ENCODE peak calls at places on chromosomes 7 and 10, in seven cellular contexts. R, C, F, Z, Y, S and J are unnamed samples.

GRCh38 chr10:70232155-70232858 is 922 bp downstream of the PPA1 start:
- DNase-seq in F (peak; percentile 43), C (peak; percentile 51), Z (peak; percentile 50), R (peak; percentile 42), S (peak; percentile 69), Y (no peak), J (no peak)

GRCh38 chr7:151611041-151611440 is 91.3 kb upstream of the RHEB start:
- DNase-seq in C (no peak), Z (no peak), F (no peak), S (no peak), Y (no peak), R (no peak), J (no peak)

GRCh38 chr7:13077466-13077865 is 390.0 kb downstream of the ARL4A start:
- DNase-seq in R (peak; percentile 56), F (no peak), S (peak; percentile 15), Y (peak; percentile 5), Z (no peak), C (peak; percentile 60), J (no peak)

GRCh38 chr7:24227603-24228359 is 56.2 kb upstream of the NPY start:
- DNase-seq in S (no peak), F (no peak), R (no peak), Y (no peak), C (no peak), Z (peak; percentile 16), J (no peak)

GRCh38 chr10:118471863-118472262 is 123.6 kb downstream of the PRLHR start:
- DNase-seq in Z (no peak), S (peak; percentile 85), F (no peak), C (peak; percentile 49), R (peak; percentile 47), Y (peak; percentile 39), J (no peak)

GRCh38 chr10:12587408-12587807 is 238.1 kb downstream of the CAMK1D start:
- DNase-seq in Z (no peak), F (no peak), S (no peak), C (no peak), R (no peak), Y (no peak), J (no peak)

GRCh38 chr10:122021421-122021820 is 32.5 kb downstream of the TACC2 start:
- DNase-seq in R (no peak), S (peak; percentile 32), Z (no peak), C (no peak), F (no peak), Y (no peak), J (no peak)

GRCh38 chr10:7409045-7409731 is 1.6 kb downstream of the SFMBT2 start:
- DNase-seq in F (peak; percentile 37), R (no peak), Z (peak; percentile 45), Y (no peak), S (no peak), C (no peak), J (no peak)

GRCh38 chr7:1564603-1565022 is 5.2 kb downstream of the PSMG3 start:
- DNase-seq in R (no peak), C (peak; percentile 36), Z (no peak), S (peak; percentile 83), Y (no peak), F (peak; percentile 27), J (no peak)

GRCh38 chr7:111126987-111127386 is 36.1 kb downstream of the LRRN3 start:
- DNase-seq in S (peak; percentile 62), C (peak; percentile 66), R (peak; percentile 54), Y (no peak), F (no peak), Z (no peak), J (no peak)

GRCh38 chr10:49183596-49184542 is 4.3 kb downstream of the TMEM273 start:
- DNase-seq in S (no peak), C (no peak), F (no peak), R (no peak), Y (no peak), Z (no peak), J (no peak)

GRCh38 chr7:134842901-134843300 is 63.5 kb downstream of the CALD1 start:
- DNase-seq in R (no peak), C (no peak), F (no peak), Y (no peak), Z (no peak), S (no peak), J (no peak)

GRCh38 chr7:47142169-47142866 is 439.6 kb downstream of the TNS3 start:
- DNase-seq in S (peak; percentile 11), F (no peak), R (no peak), Z (no peak), C (peak; percentile 8), Y (no peak), J (no peak)

GRCh38 chr10:33280217-33280616 is 54.2 kb downstream of the NRP1 start:
- DNase-seq in F (no peak), Y (no peak), C (no peak), Z (no peak), S (no peak), R (no peak), J (no peak)

GRCh38 chr10:58857251-58857650 is 319.2 kb upstream of the PHYHIPL start:
- DNase-seq in C (peak; percentile 17), S (no peak), Z (no peak), F (no peak), Y (no peak), R (peak; percentile 4), J (no peak)

DNA sequence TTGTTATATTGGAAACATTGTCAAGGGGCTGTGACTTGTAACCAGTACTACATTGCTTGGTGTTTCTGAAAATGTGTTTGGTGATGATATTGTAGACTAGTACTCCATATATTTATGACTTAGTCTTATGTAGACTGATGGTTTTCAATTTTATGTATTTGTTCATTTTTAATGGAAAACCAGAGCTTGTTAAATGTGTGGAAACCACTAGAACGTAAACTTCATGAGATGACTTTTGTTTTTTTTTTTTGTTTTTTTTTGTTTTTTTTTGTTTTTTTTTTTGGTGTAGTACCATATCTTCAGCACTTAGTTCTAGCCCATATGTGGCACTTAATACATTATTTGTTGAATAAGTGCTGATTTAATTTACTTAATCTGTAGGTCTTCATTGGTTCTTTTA is 518.6 kb downstream of the AUTS2 start:
- DNase-seq in S (no peak), Z (no peak), R (no peak), Y (no peak), F (no peak), C (no peak), J (no peak)
- H3K4me3 ChIP-seq in S (no peak overlapping the region), Z (no peak overlapping the region), R (no peak overlapping the region), Y (no peak overlapping the region), F (no peak overlapping the region), C (no peak overlapping the region), J (no peak overlapping the region)

DNA sequence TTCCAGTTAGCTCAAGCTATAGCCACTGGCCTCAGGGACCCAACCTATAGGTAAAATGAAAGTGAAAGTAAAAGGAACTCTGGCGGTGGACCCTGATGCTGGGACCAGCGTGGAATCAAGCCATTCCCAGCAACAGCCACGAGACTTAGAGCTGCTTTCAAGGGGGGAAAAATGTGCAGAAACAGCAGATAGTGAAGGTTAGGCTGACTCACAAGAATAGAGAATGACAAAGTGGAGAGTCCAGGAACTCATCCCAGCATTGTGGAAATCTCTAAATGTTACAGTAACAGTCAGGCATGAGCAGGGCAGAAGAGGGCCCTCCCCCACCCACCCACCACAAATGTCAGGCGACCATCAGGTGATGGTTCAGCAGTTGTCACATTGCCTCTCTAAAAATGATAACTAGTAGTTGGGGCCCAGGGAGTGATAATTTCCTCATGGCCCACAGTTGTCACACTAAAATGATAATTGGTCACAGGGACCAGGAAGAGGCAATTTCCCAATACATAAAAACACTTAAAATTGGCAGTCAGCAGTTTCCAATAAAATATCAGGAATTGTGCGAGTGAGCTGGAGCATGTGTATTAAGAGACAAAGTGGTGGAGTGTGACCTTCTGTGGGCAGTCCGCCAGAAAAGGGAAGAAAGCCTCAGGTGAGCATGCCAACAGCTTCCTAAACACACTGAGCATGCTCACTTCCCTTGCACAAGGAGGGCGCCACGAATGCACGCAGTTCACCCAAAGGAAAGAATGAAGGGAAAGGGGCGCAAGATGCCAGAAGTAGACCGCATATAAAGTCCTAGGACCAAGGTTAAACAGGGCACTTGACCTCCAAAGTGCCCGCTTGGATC is 129.8 kb upstream of the PPP1R3A start:
- DNase-seq in F (peak; percentile 6), S (peak; percentile 2), Y (peak; percentile 15), C (peak; percentile 1), R (peak; percentile 22), Z (peak; percentile 10), J (peak; percentile 5)
- H3K4me3 ChIP-seq in F (peak overlapping the region; percentile 31), S (no peak overlapping the region), Y (no peak overlapping the region), C (no peak overlapping the region), R (no peak overlapping the region), Z (peak overlapping the region; percentile 39), J (peak overlapping the region; percentile 58)

GRCh38 chr10:31152421-31153133 is 120.9 kb upstream of the ZNF438 start:
- DNase-seq in Y (no peak), S (no peak), Z (no peak), R (no peak), C (no peak), F (peak; percentile 46), J (no peak)
- H3K4me3 ChIP-seq in Y (no peak overlapping the region), S (no peak overlapping the region), Z (no peak overlapping the region), R (no peak overlapping the region), C (no peak overlapping the region), F (no peak overlapping the region), J (no peak overlapping the region)

GRCh38 chr10:43202657-43203490 is 64.0 kb downstream of the RASGEF1A start:
- DNase-seq in Z (peak; percentile 52), R (no peak), S (peak; percentile 32), F (no peak), Y (no peak), C (no peak), J (no peak)
- H3K4me3 ChIP-seq in Z (peak overlapping the region; percentile 65), R (no peak overlapping the region), S (peak overlapping the region; percentile 26), F (peak overlapping the region; percentile 34), Y (peak overlapping the region; percentile 28), C (peak overlapping the region; percentile 46), J (peak overlapping the region; percentile 50)

DNA sequence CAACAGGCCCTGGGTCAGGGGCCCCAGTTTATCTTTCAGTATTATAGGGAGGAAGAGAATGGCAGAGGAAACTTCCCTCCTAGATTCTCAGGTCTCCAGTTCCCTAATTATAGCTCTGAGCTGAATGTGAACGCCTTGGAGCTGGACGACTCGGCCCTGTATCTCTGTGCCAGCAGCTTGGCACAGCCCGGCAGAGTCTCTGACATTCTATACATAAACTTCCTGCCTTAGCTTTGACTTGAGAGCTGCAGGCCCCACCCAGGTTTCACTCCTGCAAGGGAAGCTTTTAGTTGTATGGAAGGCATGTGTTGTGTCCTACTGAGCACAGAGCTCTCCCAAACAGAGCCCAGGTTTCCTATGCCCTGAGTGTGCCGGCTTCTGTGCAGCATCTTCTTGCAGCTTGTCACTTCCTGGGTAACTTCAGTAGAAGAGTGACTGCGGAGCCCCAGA is 205.6 kb upstream of the PRSS58 start:
- DNase-seq in Z (no peak), Y (no peak), F (no peak), R (no peak), S (no peak), C (no peak), J (no peak)
- H3K4me3 ChIP-seq in Z (no peak overlapping the region), Y (no peak overlapping the region), F (no peak overlapping the region), R (no peak overlapping the region), S (no peak overlapping the region), C (no peak overlapping the region), J (no peak overlapping the region)

GRCh38 chr10:15521507-15521906 is 150.4 kb upstream of the FAM171A1 start:
- DNase-seq in C (no peak), Z (no peak), S (no peak), R (no peak), Y (no peak), F (no peak), J (no peak)
- H3K4me3 ChIP-seq in C (no peak overlapping the region), Z (no peak overlapping the region), S (no peak overlapping the region), R (no peak overlapping the region), Y (no peak overlapping the region), F (no peak overlapping the region), J (no peak overlapping the region)

GRCh38 chr10:100562008-100562672 is 26.4 kb downstream of the HIF1AN start:
- DNase-seq in Y (no peak), R (peak; percentile 23), S (peak; percentile 81), C (peak; percentile 68), F (peak; percentile 89), Z (no peak), J (peak; percentile 30)
- H3K4me3 ChIP-seq in Y (no peak overlapping the region), R (no peak overlapping the region), S (no peak overlapping the region), C (no peak overlapping the region), F (peak overlapping the region; percentile 15), Z (no peak overlapping the region), J (no peak overlapping the region)